ENCODE peak calls at places on chromosome 20, in four cellular contexts. P is mammary epithelial cell, W is H1, F is nephron progenitor cell. R is an unnamed sample.

GRCh38 chr20:11849976-11850670 is 67.6 kb upstream of the BTBD3 start:
- DNase-seq in P (peak), F (no peak), W (no peak), R (no peak)

GRCh38 chr20:53944796-53945195 is 125.6 kb downstream of the BCAS1 start:
- DNase-seq in F (no peak), W (no peak), P (no peak), R (no peak)

GRCh38 chr20:62839261-62839660 is 22.4 kb downstream of the TCFL5 start:
- DNase-seq in P (no peak), W (no peak), F (no peak), R (no peak)

GRCh38 chr20:4053516-4053919 is 38.2 kb upstream of the RNF24 start:
- DNase-seq in W (no peak), P (peak), F (no peak), R (no peak)

GRCh38 chr20:9319687-9320384 is 194.6 kb upstream of the LAMP5 start:
- DNase-seq in F (no peak), W (no peak), P (no peak), R (peak)

GRCh38 chr20:25248501-25249172 is 752 bp downstream of the PYGB start:
- DNase-seq in P (no peak), F (peak), W (no peak), R (no peak)

GRCh38 chr20:33442136-33443005 is 1.2 kb downstream of the SNTA1 start:
- DNase-seq in P (no peak), W (no peak), F (no peak), R (peak)

GRCh38 chr20:12383770-12384304 is 466.1 kb downstream of the BTBD3 start:
- DNase-seq in W (no peak), P (no peak), F (no peak), R (no peak)

GRCh38 chr20:25081730-25082497 is at the start of gene VSX1:
- DNase-seq in F (no peak), W (no peak), P (no peak), R (no peak)

GRCh38 chr20:10842116-10842515 is 168.3 kb upstream of the JAG1 start:
- DNase-seq in W (no peak), F (no peak), P (no peak), R (no peak)

GRCh38 chr20:16407251-16408067 is 165.8 kb downstream of the KIF16B start:
- DNase-seq in P (no peak), F (no peak), W (no peak), R (no peak)

GRCh38 chr20:38427655-38428023 is 7.5 kb downstream of the SNHG17 start:
- DNase-seq in W (no peak), F (no peak), P (no peak), R (no peak)

GRCh38 chr20:2984956-2985661 is 58.3 kb upstream of the GNRH2 start:
- DNase-seq in P (peak), F (no peak), W (no peak), R (peak)

GRCh38 chr20:32438331-32438858 is 80.3 kb downstream of the ASXL1 start:
- DNase-seq in W (no peak), F (no peak), P (no peak), R (no peak)

GRCh38 chr20:34179636-34180360 is 61.4 kb upstream of the ASIP start:
- DNase-seq in P (no peak), W (no peak), F (no peak), R (no peak)

GRCh38 chr20:53224851-53225250 is 252.7 kb downstream of the TSHZ2 start:
- DNase-seq in F (no peak), W (no peak), P (no peak), R (no peak)

GRCh38 chr20:2316847-2317495 is 21.2 kb downstream of the TGM3 start:
- DNase-seq in P (no peak), F (no peak), W (no peak), R (no peak)

GRCh38 chr20:44011251-44011940 is 96.7 kb downstream of the TOX2 start:
- DNase-seq in P (no peak), F (no peak), W (no peak), R (peak)

GRCh38 chr20:40738976-40739375 is 49.9 kb upstream of the MAFB start:
- DNase-seq in P (no peak), W (no peak), F (no peak), R (no peak)

GRCh38 chr20:40966516-40967185 is 62.0 kb upstream of the TOP1 start:
- DNase-seq in W (no peak), F (no peak), P (no peak), R (no peak)

GRCh38 chr20:63441777-63442493 is 30.5 kb downstream of the KCNQ2 start:
- DNase-seq in P (peak), F (peak), W (no peak), R (peak)

GRCh38 chr20:33680681-33681080 is 5.5 kb downstream of the E2F1 start:
- DNase-seq in F (no peak), P (no peak), W (no peak), R (no peak)

GRCh38 chr20:57596998-57597939 is 23.0 kb downstream of the ZBP1 start:
- DNase-seq in W (no peak), F (peak), P (peak), R (peak)

GRCh38 chr20:33211817-33212424 is 5.2 kb upstream of the BPIFA3 start:
- DNase-seq in W (peak), P (peak), F (peak), R (peak)

GRCh38 chr20:59748555-59749292 is 144.4 kb downstream of the PHACTR3 start:
- DNase-seq in W (no peak), P (no peak), F (no peak), R (no peak)

GRCh38 chr20:64001607-64002011 is 20.7 kb downstream of the PRPF6 start:
- DNase-seq in W (no peak), P (peak), F (no peak), R (no peak)

GRCh38 chr20:24598346-24598745 is 128.9 kb downstream of the SYNDIG1 start:
- DNase-seq in W (no peak), P (no peak), F (no peak), R (no peak)

GRCh38 chr20:11728937-11729336 is 188.8 kb upstream of the BTBD3 start:
- DNase-seq in P (no peak), W (no peak), F (no peak), R (no peak)

GRCh38 chr20:63363981-63364536 is 2.9 kb upstream of the CHRNA4 start:
- DNase-seq in W (no peak), F (no peak), P (no peak), R (no peak)

GRCh38 chr20:9323622-9324021 is 190.8 kb upstream of the LAMP5 start:
- DNase-seq in P (no peak), F (peak), W (peak), R (peak)

GRCh38 chr20:62711703-62712101 is 3.1 kb downstream of the NTSR1 start:
- DNase-seq in F (no peak), W (no peak), P (no peak), R (no peak)

GRCh38 chr20:4633780-4634179 is 87.9 kb upstream of the PRND start:
- DNase-seq in P (peak), F (no peak), W (no peak), R (no peak)

GRCh38 chr20:57794600-57795346 is 85.0 kb upstream of the PMEPA1 start:
- DNase-seq in F (no peak), P (peak), W (no peak), R (no peak)

GRCh38 chr20:21180248-21180647 is 54.4 kb downstream of the KIZ start:
- DNase-seq in F (no peak), W (no peak), P (no peak), R (no peak)

GRCh38 chr20:52190437-52191131 is 995 bp downstream of the ZFP64 start:
- DNase-seq in P (peak), F (peak), W (no peak), R (peak)

GRCh38 chr20:38165966-38166706 is 1.1 kb upstream of the TGM2 start:
- DNase-seq in F (no peak), W (no peak), P (peak), R (no peak)

GRCh38 chr20:41696428-41696827 is 78.3 kb upstream of the CHD6 start:
- DNase-seq in P (no peak), F (no peak), W (no peak), R (no peak)

GRCh38 chr20:36506253-36506652 is 35.1 kb upstream of the MYL9 start:
- DNase-seq in W (no peak), P (no peak), F (no peak), R (peak)

GRCh38 chr20:36499723-36500501 is 41.4 kb upstream of the MYL9 start:
- DNase-seq in F (no peak), P (no peak), W (no peak), R (no peak)

GRCh38 chr20:36507746-36508145 is 33.6 kb upstream of the MYL9 start:
- DNase-seq in F (no peak), P (no peak), W (no peak), R (no peak)

GRCh38 chr20:36501367-36502006 is 39.8 kb upstream of the MYL9 start:
- DNase-seq in F (no peak), W (no peak), P (no peak), R (peak)

GRCh38 chr20:36504295-36504694 is 37.0 kb upstream of the MYL9 start:
- DNase-seq in F (no peak), W (no peak), P (no peak), R (no peak)
- TF ChIP-seq CTCF in F (no peak), W (no peak), P (no peak), R (peak)

GRCh38 chr20:955656-956055 is 39.5 kb upstream of the ANGPT4 start:
- DNase-seq in P (no peak), W (no peak), F (no peak), R (no peak)

GRCh38 chr20:956330-956951 is 40.3 kb upstream of the ANGPT4 start:
- DNase-seq in W (peak), P (peak), F (peak), R (peak)

GRCh38 chr20:958936-959815 is 42.9 kb downstream of the RSPO4 start:
- DNase-seq in W (no peak), F (peak), P (no peak), R (peak)

GRCh38 chr20:955111-955510 is 39.0 kb upstream of the ANGPT4 start:
- DNase-seq in F (no peak), P (no peak), W (no peak), R (no peak)

DNA sequence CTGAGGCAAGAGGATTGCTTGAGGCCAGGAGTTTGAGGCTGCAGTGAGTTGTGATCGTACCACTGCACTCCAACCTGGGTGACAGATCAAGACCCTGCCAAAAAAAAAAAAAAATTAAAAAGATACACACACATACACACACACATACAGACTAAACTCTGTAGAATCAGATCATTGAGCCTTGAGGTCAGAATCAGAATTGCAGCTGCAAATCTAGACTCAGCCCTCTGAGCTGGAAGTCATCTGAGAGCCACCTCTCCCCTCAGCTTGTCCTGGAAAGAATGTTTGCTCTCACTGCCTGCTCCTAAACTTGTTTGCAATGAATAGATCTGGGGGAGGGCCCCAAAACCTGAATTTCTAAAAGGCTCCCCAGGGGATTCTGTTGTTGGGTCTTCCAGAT is 41.4 kb upstream of the ANGPT4 start:
- DNase-seq in P (no peak), W (no peak), F (no peak), R (no peak)
- TF ChIP-seq CTCF in P (no peak), W (no peak), F (no peak), R (no peak)

DNA sequence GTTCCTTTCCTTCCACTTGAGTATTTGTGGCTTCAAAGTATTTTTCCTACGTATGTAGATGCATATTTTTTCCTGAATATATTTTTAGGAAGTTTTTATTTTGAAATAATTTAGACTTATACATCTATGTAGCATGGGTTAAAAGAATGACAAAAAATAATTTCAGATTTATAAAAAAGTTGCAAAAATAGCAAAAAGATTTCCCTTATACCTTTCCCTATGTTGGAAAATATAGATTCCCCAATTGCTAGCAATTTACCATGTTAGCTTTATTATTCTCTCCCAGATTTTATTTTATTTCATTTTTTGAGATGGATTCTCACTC is 69.8 kb downstream of the SCAND1 start:
- DNase-seq in F (no peak), W (no peak), P (no peak), R (no peak)
- TF ChIP-seq CTCF in F (peak), W (no peak), P (no peak), R (no peak)

GRCh38 chr20:18715564-18715963 is 98.0 kb upstream of the SCP2D1 start:
- DNase-seq in F (no peak), W (no peak), P (no peak), R (no peak)

GRCh38 chr20:18718129-18718528 is 95.5 kb upstream of the SCP2D1 start:
- DNase-seq in P (no peak), F (no peak), W (no peak), R (no peak)

GRCh38 chr20:18712116-18712515 is 101.5 kb upstream of the SCP2D1 start:
- DNase-seq in F (no peak), W (no peak), P (no peak), R (no peak)

GRCh38 chr20:18717062-18717461 is 96.5 kb upstream of the SCP2D1 start:
- DNase-seq in F (no peak), W (no peak), P (peak), R (no peak)

DNA sequence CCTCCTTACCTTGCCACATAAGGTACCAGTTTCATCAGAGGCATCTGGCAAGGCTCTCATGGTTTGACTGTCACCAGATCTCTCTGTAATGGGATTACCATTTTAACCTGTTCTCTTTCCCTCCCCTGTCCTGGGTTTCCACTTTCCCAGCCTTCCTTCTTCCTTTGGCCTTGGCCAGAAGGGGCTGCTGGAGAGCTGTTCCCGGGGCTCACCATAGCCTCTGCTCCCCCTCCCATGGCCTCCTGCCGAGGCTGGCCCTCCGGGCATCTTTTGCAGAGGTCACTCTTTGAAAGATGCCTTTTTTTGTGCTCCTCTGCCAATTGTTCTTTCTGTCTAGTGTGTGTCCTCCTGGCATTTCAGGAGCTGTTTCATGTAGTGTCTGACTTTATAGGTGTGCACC is 100.7 kb upstream of the SCP2D1 start:
- DNase-seq in F (peak), P (no peak), W (no peak), R (no peak)
- TF ChIP-seq CTCF in F (no peak), P (no peak), W (peak), R (no peak)

DNA sequence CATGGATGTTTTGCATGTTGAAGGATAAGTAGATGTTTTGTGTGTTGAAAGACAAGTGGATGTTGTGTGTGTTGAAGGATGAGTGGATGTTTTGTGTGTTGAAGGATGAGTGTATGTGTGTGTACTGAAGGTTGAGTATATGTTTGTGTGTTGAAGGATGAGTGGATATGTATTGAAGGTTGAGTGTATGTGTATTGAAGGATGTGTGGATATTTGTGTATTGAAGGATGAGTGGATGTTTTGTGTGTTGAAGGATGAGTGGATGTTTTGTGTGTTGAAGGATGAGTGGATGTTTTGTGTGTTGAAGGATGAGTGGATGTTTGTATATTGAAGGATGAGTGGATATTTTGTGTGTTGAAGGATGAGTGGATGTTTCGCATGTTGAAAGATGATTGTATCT is 325.0 kb downstream of the CDH4 start:
- DNase-seq in W (no peak), F (no peak), P (no peak), R (no peak)
- TF ChIP-seq CTCF in W (no peak), F (no peak), P (no peak), R (no peak)

GRCh38 chr20:49674383-49675352 is 39.0 kb downstream of the B4GALT5 start:
- DNase-seq in F (no peak), P (peak), W (no peak), R (no peak)
- TF ChIP-seq CTCF in F (no peak), P (no peak), W (no peak), R (no peak)

GRCh38 chr20:54984104-54984448 is 508.7 kb downstream of the DOK5 start:
- DNase-seq in P (no peak), W (no peak), F (no peak), R (no peak)

GRCh38 chr20:54985100-54985499 is 509.7 kb downstream of the DOK5 start:
- DNase-seq in F (no peak), P (no peak), W (no peak), R (no peak)

GRCh38 chr20:54981181-54981580 is 505.8 kb downstream of the DOK5 start:
- DNase-seq in W (no peak), F (peak), P (no peak), R (no peak)

DNA sequence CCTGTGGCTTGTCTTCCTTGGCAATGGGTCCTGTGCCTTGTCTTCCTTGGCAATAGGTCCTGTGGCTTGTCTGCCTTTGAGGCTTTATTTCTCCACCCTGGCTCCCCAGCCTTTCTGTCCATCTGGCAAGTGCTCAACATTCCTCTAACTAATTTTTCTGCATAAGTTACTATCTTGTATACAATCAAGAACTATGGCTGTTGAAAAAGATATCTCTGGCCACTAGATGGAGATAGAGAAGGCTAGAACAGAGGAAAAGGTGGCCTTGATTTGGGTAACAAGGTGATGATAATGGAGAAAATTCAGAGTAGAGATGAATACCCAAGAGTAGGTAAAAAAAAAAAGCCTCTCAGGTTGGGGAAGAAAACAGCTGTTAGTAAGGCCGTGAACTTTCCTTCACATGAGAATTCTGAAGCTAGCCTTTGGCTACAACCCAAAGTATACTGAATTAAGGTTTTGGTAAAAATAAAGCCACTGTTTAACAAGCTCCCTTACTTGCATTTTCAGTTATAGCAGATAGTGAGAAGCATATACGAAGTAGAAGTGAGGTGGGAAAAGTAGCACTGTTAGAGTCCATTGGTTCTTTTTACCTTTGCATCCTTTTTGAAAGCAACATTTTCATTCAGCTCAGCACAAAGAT is 505.0 kb downstream of the DOK5 start:
- DNase-seq in W (no peak), F (peak), P (peak), R (no peak)
- TF ChIP-seq CTCF in W (peak), F (peak), P (peak), R (no peak)

R was measured in activated CD8-positive, alpha-beta T cell treated with anti-CD3 and anti-CD28 coated beads for 36 hours.